ENCODE peak calls at places on chromosomes 1 and 21, in six cellular contexts. J, P, X, A, U and H are unnamed samples.

GRCh38 chr1:64161347-64162080 is 41.9 kb upstream of the UBE2U start:
- DNase-seq in P (peak; percentile 71), A (no peak), U (no peak), X (no peak), J (peak; percentile 90), H (peak; percentile 52)

GRCh38 chr1:153546371-153546770 is 765 bp upstream of the S100A4 start:
- DNase-seq in J (no peak), X (no peak), U (no peak), A (no peak), P (no peak), H (no peak)

GRCh38 chr1:29708381-29708780 is 472.1 kb downstream of the PTPRU start:
- DNase-seq in A (no peak), X (no peak), J (no peak), P (no peak), U (no peak), H (no peak)

GRCh38 chr1:157135646-157136045 is 2.5 kb downstream of the ETV3 start:
- DNase-seq in J (no peak), A (no peak), X (no peak), P (no peak), U (no peak), H (no peak)

GRCh38 chr1:15756143-15757015 is 2.2 kb upstream of the FBLIM1 start:
- DNase-seq in X (no peak), J (no peak), A (no peak), P (no peak), U (no peak), H (no peak)

GRCh38 chr1:152001631-152002584 is 8.2 kb upstream of the S100A10 start:
- DNase-seq in J (peak; percentile 97), A (peak; percentile 87), U (peak; percentile 68), P (peak; percentile 92), X (peak; percentile 94), H (peak; percentile 96)

GRCh38 chr1:233075045-233075444 is 124.6 kb downstream of the NTPCR start:
- DNase-seq in U (no peak), A (no peak), X (no peak), J (peak; percentile 90), P (no peak), H (peak; percentile 59)

GRCh38 chr1:223515416-223515815 is 122.2 kb downstream of the CCDC185 start:
- DNase-seq in A (no peak), J (no peak), P (no peak), X (no peak), U (no peak), H (no peak)

GRCh38 chr1:62746086-62746808 is 37.7 kb upstream of the ATG4C start:
- DNase-seq in J (peak; percentile 78), P (no peak), A (no peak), X (no peak), U (no peak), H (no peak)

GRCh38 chr1:34858901-34859441 is 578 bp downstream of the SMIM12 start:
- DNase-seq in A (no peak), J (peak; percentile 45), P (no peak), U (no peak), X (no peak), H (no peak)

DNA sequence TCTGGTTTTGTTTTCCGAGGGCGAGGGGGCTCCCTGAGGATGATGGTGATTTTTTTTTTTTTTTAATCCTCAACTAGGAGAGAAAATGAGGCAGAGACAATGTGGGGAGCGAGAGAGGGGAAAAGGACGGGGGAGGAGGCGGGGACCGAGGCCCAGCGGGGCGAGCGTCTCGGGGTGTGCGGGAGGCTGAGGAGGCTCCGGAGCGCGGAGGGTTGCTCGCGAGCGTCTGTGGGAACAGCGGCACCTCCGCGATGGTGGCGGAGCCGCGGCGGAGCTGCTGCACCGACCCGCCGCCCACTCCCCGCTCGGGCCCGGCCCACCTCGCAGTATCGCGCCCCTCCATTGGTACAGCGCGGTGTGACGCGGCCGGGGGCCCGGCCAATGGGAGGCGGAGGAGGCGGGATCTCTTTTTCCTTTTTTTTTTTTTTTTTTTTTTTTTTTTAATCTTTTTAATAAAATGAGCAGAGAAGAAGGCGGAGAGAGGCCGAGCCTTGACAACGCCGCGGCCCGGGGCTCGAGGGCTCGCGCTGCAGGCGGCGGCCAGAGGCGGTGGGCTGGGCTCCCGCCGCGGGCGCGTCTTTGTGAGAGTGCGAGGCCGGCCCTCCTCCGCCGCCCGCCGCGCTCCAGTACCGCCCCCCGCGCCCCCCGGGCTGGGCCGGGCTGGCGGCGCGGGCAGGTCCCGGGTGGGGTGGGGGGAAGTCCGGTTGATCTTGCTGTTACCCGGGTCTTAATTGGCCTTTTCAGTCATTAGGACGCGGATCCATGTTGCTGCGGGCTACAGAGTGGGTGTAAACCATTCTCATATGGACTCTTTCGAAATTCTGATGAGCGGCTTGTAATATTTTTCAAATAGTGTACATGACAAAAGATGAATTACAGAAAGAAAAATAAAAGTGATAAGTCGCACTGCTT is at the start of gene RERE:
- DNase-seq in A (peak; percentile 94), X (peak; percentile 94), J (peak; percentile 93), U (peak; percentile 70), P (peak; percentile 97), H (peak; percentile 49)
- TF ChIP-seq CTCF in A (peak; percentile 30), X (no peak), J (no peak), U (no peak), P (no peak), H (peak; percentile 7)

GRCh38 chr1:201566529-201566823 is 27.5 kb downstream of the NAV1 start:
- DNase-seq in J (no peak), A (no peak), P (no peak), U (no peak), X (no peak), H (no peak)
- H3K4me3 ChIP-seq in J (no peak overlapping the region), A (no peak overlapping the region), P (no peak overlapping the region), U (no peak overlapping the region), X (no peak overlapping the region), H (no peak overlapping the region)

GRCh38 chr21:39531777-39532333 is 80.1 kb downstream of the SH3BGR start:
- DNase-seq in J (no peak), P (no peak), A (no peak), X (no peak), U (no peak), H (no peak)
- TF ChIP-seq CTCF in J (no peak), P (no peak), A (no peak), X (no peak), U (no peak), H (no peak)

GRCh38 chr1:89703469-89703868 is 70.5 kb downstream of the LRRC8C start:
- DNase-seq in A (no peak), X (no peak), U (no peak), P (no peak), J (no peak), H (no peak)

GRCh38 chr1:89708727-89709375 is 75.9 kb downstream of the LRRC8C start:
- DNase-seq in A (no peak), J (no peak), P (no peak), U (no peak), X (no peak), H (no peak)

GRCh38 chr1:89704014-89704413 is 71.1 kb downstream of the LRRC8C start:
- DNase-seq in P (no peak), U (no peak), A (no peak), J (no peak), X (no peak), H (no peak)

GRCh38 chr1:89705901-89706699 is 73.2 kb downstream of the LRRC8C start:
- DNase-seq in J (no peak), P (no peak), X (no peak), A (no peak), U (no peak), H (no peak)

DNA sequence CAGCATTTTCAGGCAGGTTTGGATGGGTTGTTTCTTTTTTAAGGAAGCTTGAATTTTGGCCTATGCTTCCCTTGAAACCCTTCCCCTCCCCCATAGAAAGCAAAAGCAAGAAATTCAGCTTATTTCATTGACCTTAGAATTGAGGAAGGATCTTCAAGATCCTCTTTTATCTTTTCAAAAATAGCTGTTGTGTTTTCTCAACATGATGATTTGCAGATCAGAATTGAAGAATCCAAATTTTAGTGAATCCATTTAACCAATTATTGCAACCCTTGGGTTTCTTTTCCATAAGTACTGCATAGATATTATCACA is 73.7 kb downstream of the LRRC8C start:
- DNase-seq in U (no peak), A (no peak), X (no peak), J (no peak), P (no peak), H (no peak)
- H3K4me3 ChIP-seq in U (no peak overlapping the region), A (no peak overlapping the region), X (no peak overlapping the region), J (no peak overlapping the region), P (no peak overlapping the region), H (no peak overlapping the region)

GRCh38 chr1:116031299-116031698 is 55.0 kb downstream of the SLC22A15 start:
- DNase-seq in U (no peak), P (no peak), J (no peak), X (no peak), A (no peak), H (no peak)

GRCh38 chr1:116033322-116033721 is 57.0 kb downstream of the SLC22A15 start:
- DNase-seq in X (no peak), U (no peak), P (no peak), A (no peak), J (no peak), H (no peak)

GRCh38 chr1:116038679-116039078 is 62.4 kb downstream of the SLC22A15 start:
- DNase-seq in U (no peak), X (no peak), A (no peak), P (no peak), J (no peak), H (no peak)

DNA sequence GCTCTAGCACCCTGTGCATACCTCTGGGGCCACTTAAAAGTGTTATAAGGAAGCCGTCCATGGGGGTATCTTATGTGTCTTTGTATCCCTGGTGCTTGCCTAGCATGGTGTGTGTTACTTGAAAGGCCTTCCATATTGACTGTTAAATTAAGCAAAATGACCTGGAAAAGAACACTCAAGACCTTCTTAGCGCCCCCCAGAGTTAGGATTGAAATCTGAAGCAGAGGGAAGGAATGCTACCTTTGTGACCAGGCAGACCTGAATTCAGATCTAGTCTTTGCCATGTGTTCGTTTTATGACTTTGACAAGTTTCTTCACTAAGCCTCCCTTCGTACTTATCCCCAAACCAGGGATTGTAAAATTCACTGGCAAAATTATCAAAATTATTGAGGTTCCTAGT is 59.9 kb downstream of the SLC22A15 start:
- DNase-seq in U (no peak), A (no peak), J (no peak), P (no peak), X (no peak), H (no peak)
- TF ChIP-seq CTCF in U (no peak), A (no peak), J (no peak), P (no peak), X (no peak), H (no peak)

DNA sequence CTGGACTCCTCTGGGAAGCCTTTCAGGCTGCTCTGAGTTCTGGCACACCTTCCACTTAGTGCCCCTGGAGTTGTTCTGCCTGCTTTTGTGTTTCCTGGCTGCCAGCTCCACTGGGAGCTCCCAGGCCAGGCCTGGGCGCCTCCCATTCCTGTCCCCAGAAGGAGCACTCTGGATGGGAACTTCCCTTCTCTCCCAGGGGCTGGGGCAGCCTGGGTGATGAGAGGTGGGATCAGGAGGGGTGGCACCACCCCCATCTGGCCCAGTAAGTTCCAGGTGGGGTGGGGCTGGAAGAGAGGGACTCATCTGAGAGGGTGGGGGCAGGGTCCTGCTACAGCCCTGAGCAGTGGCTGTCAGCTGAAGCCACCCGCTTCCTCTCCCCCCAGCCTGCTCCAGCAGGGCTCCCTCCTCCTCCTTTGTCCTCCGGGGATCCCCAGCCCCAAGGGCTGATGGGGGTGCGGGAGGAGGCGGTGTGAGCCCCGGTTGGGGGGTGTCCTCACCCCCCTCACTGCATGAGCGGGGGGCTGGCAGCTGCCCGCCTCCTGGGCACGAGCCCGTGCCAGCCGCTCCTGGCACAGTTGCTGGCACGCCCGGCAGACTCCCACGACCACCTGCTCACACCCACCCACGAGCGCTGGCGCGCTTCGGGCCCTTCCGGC is 4.7 kb downstream of the FOXO6 start:
- DNase-seq in J (no peak), P (no peak), A (no peak), U (no peak), X (no peak), H (no peak)
- H3K4me3 ChIP-seq in J (no peak overlapping the region), P (peak overlapping the region; percentile 57), A (peak overlapping the region; percentile 64), U (peak overlapping the region; percentile 74), X (peak overlapping the region; percentile 56), H (no peak overlapping the region)